ENCODE peak calls at places on chromosomes 16 and 17, in eight cellular contexts. V, F, B, S, C, A, Z and M are unnamed samples.

GRCh38 chr17:50055055-50055425 is 870 bp upstream of the ITGA3 start:
- DNase-seq in V (no peak), F (peak; percentile 92), B (peak; percentile 86), S (no peak), C (no peak), A (peak; percentile 26), Z (peak; percentile 84), M (peak; percentile 95)

GRCh38 chr16:1533443-1533951 is at the start of gene TMEM204:
- DNase-seq in V (peak; percentile 72), F (peak; percentile 94), B (peak; percentile 44), S (peak; percentile 86), C (peak; percentile 86), A (no peak), Z (no peak), M (no peak)

GRCh38 chr17:47603830-47604229 is 45.9 kb upstream of the KPNB1 start:
- DNase-seq in V (no peak), F (no peak), B (no peak), S (no peak), C (no peak), A (no peak), Z (no peak), M (no peak)

GRCh38 chr17:13601776-13602551 is at the start of gene HS3ST3A1:
- DNase-seq in V (peak; percentile 69), F (peak; percentile 80), B (peak; percentile 8), S (peak; percentile 33), C (no peak), A (peak; percentile 92), Z (peak; percentile 81), M (peak; percentile 84)

GRCh38 chr17:81253358-81254131 is 14.4 kb downstream of the NDUFAF8 start:
- DNase-seq in V (peak; percentile 42), F (peak; percentile 66), B (peak; percentile 56), S (no peak), C (no peak), A (peak; percentile 51), Z (peak; percentile 44), M (peak; percentile 44)

GRCh38 chr17:44374306-44375195 is 10.9 kb upstream of the FAM171A2 start:
- DNase-seq in V (no peak), F (peak; percentile 89), B (peak; percentile 30), S (no peak), C (no peak), A (peak; percentile 53), Z (peak; percentile 64), M (no peak)

GRCh38 chr17:11493947-11494346 is 104.3 kb upstream of the DNAH9 start:
- DNase-seq in V (no peak), F (no peak), B (no peak), S (no peak), C (no peak), A (peak; percentile 62), Z (no peak), M (no peak)

GRCh38 chr17:47718634-47719405 is 14.2 kb upstream of the TBX21 start:
- DNase-seq in V (no peak), F (no peak), B (no peak), S (no peak), C (no peak), A (no peak), Z (no peak), M (no peak)

GRCh38 chr16:50859628-50860360 is 117.9 kb downstream of the CYLD start:
- DNase-seq in V (no peak), F (peak; percentile 51), B (peak; percentile 20), S (no peak), C (no peak), A (no peak), Z (no peak), M (no peak)

GRCh38 chr17:80991645-80992076 is at the start of gene CHMP6:
- DNase-seq in V (peak; percentile 75), F (peak; percentile 91), B (peak; percentile 76), S (peak; percentile 79), C (peak; percentile 84), A (peak; percentile 89), Z (peak; percentile 89), M (peak; percentile 80)

GRCh38 chr17:42097691-42098661 is at the start of gene ZNF385C:
- DNase-seq in V (no peak), F (no peak), B (no peak), S (no peak), C (no peak), A (peak; percentile 69), Z (peak; percentile 55), M (no peak)

GRCh38 chr16:48978501-48978900 is 303.1 kb downstream of the CBLN1 start:
- DNase-seq in V (no peak), F (no peak), B (no peak), S (no peak), C (no peak), A (no peak), Z (no peak), M (no peak)

GRCh38 chr16:31489616-31490584 is 7.0 kb downstream of the SLC5A2 start:
- DNase-seq in V (no peak), F (peak; percentile 66), B (no peak), S (no peak), C (no peak), A (no peak), Z (no peak), M (no peak)

GRCh38 chr16:64455275-64455674 is 666.6 kb downstream of the CDH11 start:
- DNase-seq in V (no peak), F (no peak), B (no peak), S (no peak), C (no peak), A (no peak), Z (no peak), M (peak; percentile 76)

GRCh38 chr17:59165933-59166342 is 10.4 kb downstream of the PRR11 start:
- DNase-seq in V (peak; percentile 70), F (no peak), B (peak; percentile 58), S (no peak), C (no peak), A (peak; percentile 91), Z (peak; percentile 70), M (peak; percentile 77)

GRCh38 chr17:74994440-74994839 is 7.0 kb downstream of the CDR2L start:
- DNase-seq in V (peak; percentile 17), F (no peak), B (no peak), S (no peak), C (no peak), A (no peak), Z (no peak), M (no peak)

GRCh38 chr16:72061564-72061963 is 1.5 kb upstream of the HPR start:
- DNase-seq in V (no peak), F (no peak), B (no peak), S (no peak), C (no peak), A (no peak), Z (no peak), M (no peak)

GRCh38 chr16:89446136-89446974 is 44.0 kb downstream of the ANKRD11 start:
- DNase-seq in V (no peak), F (no peak), B (no peak), S (no peak), C (no peak), A (no peak), Z (no peak), M (no peak)
- H3K4me1 ChIP-seq in V (peaks cover 39% of the 10 kb centered on the region), F (peaks cover 47% of the 10 kb centered on the region), B (peaks cover 53% of the 10 kb centered on the region), S (peaks cover 99% of the 10 kb centered on the region), C (peaks cover 58% of the 10 kb centered on the region), A (peaks cover 49% of the 10 kb centered on the region), Z (peaks cover 47% of the 10 kb centered on the region), M (peaks cover 31% of the 10 kb centered on the region)

GRCh38 chr17:79840204-79840988 is 1.2 kb upstream of the CBX4 start:
- DNase-seq in V (peak; percentile 65), F (peak; percentile 86), B (peak; percentile 60), S (peak; percentile 80), C (peak; percentile 80), A (peak; percentile 78), Z (peak; percentile 78), M (no peak)

GRCh38 chr17:79842136-79842655 is 3.0 kb upstream of the CBX4 start:
- DNase-seq in V (no peak), F (peak; percentile 80), B (no peak), S (no peak), C (no peak), A (peak; percentile 41), Z (no peak), M (no peak)

GRCh38 chr17:79842656-79843474 is 3.6 kb upstream of the CBX4 start:
- DNase-seq in V (peak; percentile 59), F (no peak), B (peak; percentile 27), S (no peak), C (no peak), A (peak; percentile 63), Z (peak; percentile 60), M (peak; percentile 34)

GRCh38 chr17:79840989-79841286 is 1.7 kb upstream of the CBX4 start:
- DNase-seq in V (no peak), F (no peak), B (peak; percentile 27), S (no peak), C (no peak), A (no peak), Z (no peak), M (no peak)

DNA sequence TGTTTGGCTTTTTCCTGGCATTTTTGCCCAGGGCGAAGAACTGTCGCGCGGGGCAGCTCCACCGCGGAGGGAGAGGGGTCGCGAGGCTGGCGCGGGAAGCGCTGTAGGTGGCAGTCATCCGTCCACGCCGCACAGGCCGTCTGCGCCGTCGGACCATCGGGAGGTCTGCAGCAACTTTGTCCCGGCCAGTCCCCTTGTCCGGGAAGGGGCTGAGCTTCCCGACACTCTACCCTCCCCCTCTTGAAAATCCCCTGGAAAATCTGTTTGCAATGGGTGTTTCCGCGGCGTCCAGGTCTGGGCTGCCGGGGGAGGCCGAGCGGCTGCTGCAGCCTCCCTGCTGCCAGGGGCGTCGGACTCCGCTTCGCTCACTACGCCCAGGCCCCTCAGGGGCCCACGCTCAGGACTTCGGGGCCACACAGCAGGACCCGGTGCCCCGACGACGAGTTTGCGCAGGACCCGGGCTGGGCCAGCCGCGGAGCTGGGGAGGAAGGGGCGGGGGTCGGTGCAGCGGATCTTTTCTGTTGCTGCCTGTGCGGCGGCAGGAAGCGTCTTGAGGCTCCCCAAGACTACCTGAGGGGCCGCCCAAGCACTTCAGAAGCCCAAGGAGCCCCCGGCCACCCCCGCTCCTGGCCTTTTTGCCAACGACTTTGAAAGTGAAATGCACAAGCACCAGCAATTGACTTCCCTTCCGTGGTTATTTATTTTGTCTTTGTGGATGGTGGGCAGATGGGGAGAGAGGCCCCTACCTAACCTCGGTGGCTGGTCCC is 2.3 kb upstream of the CBX4 start:
- DNase-seq in V (no peak), F (no peak), B (peak; percentile 22), S (no peak), C (no peak), A (peak; percentile 54), Z (peak; percentile 40), M (no peak)
- H3K4me1 ChIP-seq in V (peaks cover 57% of the 10 kb centered on the region), F (peaks cover 7% of the 10 kb centered on the region), B (peaks cover 73% of the 10 kb centered on the region), S (peaks cover 87% of the 10 kb centered on the region), C (peaks cover 57% of the 10 kb centered on the region), A (peaks cover 34% of the 10 kb centered on the region), Z (peaks cover 75% of the 10 kb centered on the region), M (peaks cover 44% of the 10 kb centered on the region)

GRCh38 chr16:66925322-66925840 is at the start of gene RRAD:
- DNase-seq in V (peak; percentile 86), F (peak; percentile 90), B (no peak), S (peak; percentile 68), C (peak; percentile 88), A (peak; percentile 54), Z (peak; percentile 48), M (no peak)
- H3K4me1 ChIP-seq in V (peaks cover 52% of the 10 kb centered on the region), F (peaks cover 8% of the 10 kb centered on the region), B (peaks cover 8% of the 10 kb centered on the region), S (peaks cover 97% of the 10 kb centered on the region), C (peaks cover 51% of the 10 kb centered on the region), A (no peaks in the 10 kb centered on the region), Z (peaks cover 3% of the 10 kb centered on the region), M (peaks cover 7% of the 10 kb centered on the region)

DNA sequence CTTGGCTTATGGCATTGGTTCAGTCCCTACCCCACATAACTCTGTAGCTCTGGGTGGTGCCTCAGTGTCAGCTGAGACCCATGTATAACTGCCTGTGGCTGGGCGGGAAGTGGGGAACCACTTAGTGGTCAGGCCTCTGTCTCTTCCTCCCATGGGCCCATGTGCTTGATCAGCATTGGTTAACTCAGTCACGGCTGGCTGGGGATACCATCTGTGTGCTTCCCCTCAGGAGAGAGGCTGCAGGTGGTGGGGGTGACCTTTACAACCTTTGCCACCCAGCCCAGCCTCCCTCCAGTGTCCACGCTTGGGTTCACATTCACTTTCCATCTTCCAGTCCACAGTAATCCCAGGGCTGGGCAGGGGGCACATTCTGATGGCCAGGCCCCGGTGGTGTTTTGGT is 10.3 kb upstream of the NFATC3 start:
- DNase-seq in V (no peak), F (no peak), B (peak; percentile 71), S (no peak), C (no peak), A (no peak), Z (no peak), M (no peak)
- H3K4me1 ChIP-seq in V (peaks cover 19% of the 10 kb centered on the region), F (peaks cover 16% of the 10 kb centered on the region), B (peaks cover 23% of the 10 kb centered on the region), S (peaks cover 38% of the 10 kb centered on the region), C (no peaks in the 10 kb centered on the region), A (no peaks in the 10 kb centered on the region), Z (peaks cover 1% of the 10 kb centered on the region), M (peaks cover 8% of the 10 kb centered on the region)